ENCODE peak calls at places on chromosome 14, in four cellular contexts. One of them, this sample, is unnamed.

GRCh38 chr14:95935228-95935822 is 58.7 kb downstream of the TUNAR start:
- DNase-seq in midbrain: peak; percentile 31
- DNase-seq in AG08395: peak; percentile 14
- DNase-seq in germinal center: no peak
- DNase-seq in this sample: no peak

GRCh38 chr14:34303811-34304210 is 158.2 kb downstream of the SPTSSA start:
- DNase-seq in midbrain: no peak
- DNase-seq in germinal center: no peak
- DNase-seq in AG08395: no peak
- DNase-seq in this sample: no peak

GRCh38 chr14:103123634-103124500 is 606 bp downstream of the TNFAIP2 start:
- DNase-seq in midbrain: no peak
- DNase-seq in germinal center: no peak
- DNase-seq in AG08395: peak; percentile 58
- DNase-seq in this sample: no peak

GRCh38 chr14:53391631-53392030 is 238.5 kb upstream of the DDHD1 start:
- DNase-seq in AG08395: peak; percentile 75
- DNase-seq in midbrain: no peak
- DNase-seq in germinal center: no peak
- DNase-seq in this sample: no peak

GRCh38 chr14:59020382-59020781 is 168.1 kb upstream of the DAAM1 start:
- DNase-seq in midbrain: no peak
- DNase-seq in germinal center: no peak
- DNase-seq in AG08395: peak; percentile 16
- DNase-seq in this sample: peak; percentile 33

GRCh38 chr14:23185046-23185445 is 1.6 kb upstream of the SLC7A8 start:
- DNase-seq in germinal center: no peak
- DNase-seq in midbrain: no peak
- DNase-seq in AG08395: peak; percentile 47
- DNase-seq in this sample: no peak

GRCh38 chr14:49970474-49971147 is 77.7 kb downstream of the ARF6 start:
- DNase-seq in germinal center: no peak
- DNase-seq in AG08395: no peak
- DNase-seq in midbrain: no peak
- DNase-seq in this sample: no peak

GRCh38 chr14:104665663-104666522 is 23.5 kb upstream of the INF2 start:
- DNase-seq in germinal center: peak; percentile 71
- DNase-seq in AG08395: no peak
- DNase-seq in midbrain: peak; percentile 91
- DNase-seq in this sample: no peak

GRCh38 chr14:69713127-69713800 is 53.7 kb upstream of the SRSF5 start:
- DNase-seq in germinal center: no peak
- DNase-seq in AG08395: no peak
- DNase-seq in midbrain: no peak
- DNase-seq in this sample: peak; percentile 48

GRCh38 chr14:101962503-101962874 is 1.9 kb upstream of the DYNC1H1 start:
- DNase-seq in germinal center: no peak
- DNase-seq in AG08395: peak; percentile 78
- DNase-seq in midbrain: peak; percentile 20
- DNase-seq in this sample: peak; percentile 98

GRCh38 chr14:39293629-39294028 is 59.9 kb downstream of the MIA2 start:
- DNase-seq in AG08395: no peak
- DNase-seq in midbrain: no peak
- DNase-seq in germinal center: no peak
- DNase-seq in this sample: no peak

GRCh38 chr14:37584211-37585100 is 10.6 kb downstream of the FOXA1 start:
- DNase-seq in AG08395: no peak
- DNase-seq in germinal center: no peak
- DNase-seq in midbrain: no peak
- DNase-seq in this sample: no peak

GRCh38 chr14:55123101-55123500 is 6.0 kb upstream of the LGALS3 start:
- DNase-seq in midbrain: no peak
- DNase-seq in AG08395: peak; percentile 85
- DNase-seq in germinal center: no peak
- DNase-seq in this sample: no peak

GRCh38 chr14:92633274-92633616 is 115.2 kb downstream of the LGMN start:
- DNase-seq in AG08395: no peak
- DNase-seq in germinal center: no peak
- DNase-seq in midbrain: no peak
- DNase-seq in this sample: no peak

GRCh38 chr14:85248881-85249635 is 280.9 kb upstream of the FLRT2 start:
- DNase-seq in midbrain: no peak
- DNase-seq in AG08395: peak; percentile 19
- DNase-seq in germinal center: no peak
- DNase-seq in this sample: no peak

GRCh38 chr14:54867011-54867410 is 35.6 kb downstream of the GCH1 start:
- DNase-seq in midbrain: no peak
- DNase-seq in AG08395: no peak
- DNase-seq in germinal center: no peak
- DNase-seq in this sample: no peak

GRCh38 chr14:105092912-105093425 is 27.7 kb upstream of the GPR132 start:
- DNase-seq in germinal center: peak; percentile 70
- DNase-seq in midbrain: no peak
- DNase-seq in AG08395: peak; percentile 87
- DNase-seq in this sample: peak; percentile 72

GRCh38 chr14:57352771-57353170 is 37.6 kb upstream of the NAA30 start:
- DNase-seq in AG08395: no peak
- DNase-seq in midbrain: no peak
- DNase-seq in germinal center: no peak
- DNase-seq in this sample: no peak

GRCh38 chr14:85010186-85010585 is 519.8 kb upstream of the FLRT2 start:
- DNase-seq in midbrain: no peak
- DNase-seq in germinal center: no peak
- DNase-seq in AG08395: peak; percentile 2
- DNase-seq in this sample: no peak